ENCODE peak calls at places on chromosomes 6 and 20, in ten cellular contexts. U is IMR-90; F is DND-41; V is brain microvascular endothelial cell; X is pancreas; Y is aorta; M is right atrium auricular region; H is ovary; G is CD8-positive, alpha-beta memory T cell; J is GM23248. K is an unnamed sample.

GRCh38 chr6:140380371-140381218 is 1006.1 kb upstream of the CITED2 start:
- DNase-seq in U (peak), F (no peak), V (no peak), X (no peak), Y (no peak), M (no peak), H (no peak), G (no peak), J (peak), K (no peak)

GRCh38 chr6:166500246-166500645 is 86.2 kb downstream of the RAMACL start:
- DNase-seq in U (no peak), F (no peak), V (no peak), X (no peak), Y (peak), M (no peak), H (no peak), G (no peak), J (no peak), K (peak)

GRCh38 chr6:161696828-161697227 is 423.0 kb upstream of the AGPAT4 start:
- DNase-seq in U (no peak), F (no peak), V (no peak), X (no peak), Y (no peak), M (no peak), H (no peak), G (no peak), J (no peak), K (no peak)

GRCh38 chr6:74170118-74170517 is 474.1 kb downstream of the CD109 start:
- DNase-seq in U (peak), F (no peak), V (peak), X (no peak), Y (no peak), M (no peak), H (no peak), G (no peak), J (peak), K (peak)

GRCh38 chr20:53643031-53643832 is 49.6 kb upstream of the ZNF217 start:
- DNase-seq in U (peak), F (peak), V (peak), X (no peak), Y (no peak), M (no peak), H (no peak), G (peak), J (peak), K (peak)

GRCh38 chr6:44219815-44220784 is 3.3 kb upstream of the SLC29A1 start:
- DNase-seq in U (no peak), F (no peak), V (no peak), X (no peak), Y (no peak), M (no peak), H (no peak), G (no peak), J (no peak), K (no peak)

GRCh38 chr6:75893058-75893775 is 144.2 kb downstream of the MYO6 start:
- DNase-seq in U (peak), F (no peak), V (peak), X (no peak), Y (no peak), M (no peak), H (no peak), G (peak), J (peak), K (peak)

GRCh38 chr6:3419624-3420272 is 37.1 kb downstream of the SLC22A23 start:
- DNase-seq in U (peak), F (no peak), V (peak), X (no peak), Y (no peak), M (no peak), H (no peak), G (no peak), J (peak), K (peak)

GRCh38 chr6:146916435-146917015 is 287.7 kb upstream of the STXBP5 start:
- DNase-seq in U (no peak), F (no peak), V (no peak), X (no peak), Y (no peak), M (no peak), H (no peak), G (no peak), J (peak), K (no peak)

GRCh38 chr20:64156136-64156885 is 7.9 kb upstream of the MYT1 start:
- DNase-seq in U (no peak), F (no peak), V (no peak), X (no peak), Y (no peak), M (no peak), H (no peak), G (no peak), J (no peak), K (peak)

GRCh38 chr6:118122161-118122560 is 215.1 kb downstream of the SLC35F1 start:
- DNase-seq in U (no peak), F (no peak), V (no peak), X (no peak), Y (no peak), M (no peak), H (no peak), G (no peak), J (no peak), K (no peak)

GRCh38 chr6:142045380-142046270 is 87.1 kb upstream of the GJE1 start:
- DNase-seq in U (peak), F (no peak), V (peak), X (no peak), Y (no peak), M (no peak), H (no peak), G (no peak), J (peak), K (no peak)

GRCh38 chr6:108115598-108116058 is 41.1 kb upstream of the OSTM1 start:
- DNase-seq in U (peak), F (no peak), V (no peak), X (peak), Y (no peak), M (no peak), H (peak), G (no peak), J (peak), K (peak)

GRCh38 chr6:113591896-113592827 is 265.0 kb upstream of the MARCKS start:
- DNase-seq in U (peak), F (no peak), V (no peak), X (peak), Y (no peak), M (no peak), H (no peak), G (no peak), J (peak), K (no peak)

GRCh38 chr6:49423817-49424216 is 39.2 kb downstream of the MMUT start:
- DNase-seq in U (no peak), F (no peak), V (no peak), X (no peak), Y (no peak), M (no peak), H (no peak), G (no peak), J (peak), K (no peak)

GRCh38 chr20:44552950-44553908 is 29.1 kb upstream of the PKIG start:
- DNase-seq in U (peak), F (no peak), V (peak), X (no peak), Y (no peak), M (no peak), H (no peak), G (no peak), J (peak), K (peak)

GRCh38 chr6:122825180-122825579 is 36.1 kb downstream of the SMPDL3A start:
- DNase-seq in U (no peak), F (no peak), V (no peak), X (no peak), Y (no peak), M (no peak), H (no peak), G (no peak), J (no peak), K (no peak)

GRCh38 chr6:167907837-167908681 is 81.3 kb downstream of the AFDN start:
- DNase-seq in U (peak), F (no peak), V (peak), X (peak), Y (no peak), M (no peak), H (no peak), G (no peak), J (peak), K (peak)

GRCh38 chr20:50073500-50073899 is 39.5 kb downstream of the UBE2V1 start:
- DNase-seq in U (no peak), F (no peak), V (no peak), X (no peak), Y (peak), M (no peak), H (no peak), G (no peak), J (no peak), K (peak)

GRCh38 chr6:44735631-44735963 is 348.1 kb downstream of the CDC5L start:
- DNase-seq in U (peak), F (no peak), V (peak), X (no peak), Y (no peak), M (peak), H (no peak), G (no peak), J (peak), K (peak)

GRCh38 chr6:130372786-130373185 is 7.0 kb downstream of the TMEM200A start:
- DNase-seq in U (peak), F (no peak), V (no peak), X (no peak), Y (no peak), M (no peak), H (no peak), G (no peak), J (no peak), K (no peak)

GRCh38 chr20:36499723-36500501 is 41.4 kb upstream of the MYL9 start:
- DNase-seq in U (peak), F (no peak), V (peak), X (no peak), Y (no peak), M (no peak), H (no peak), G (no peak), J (peak), K (peak)

GRCh38 chr20:51144476-51144875 is 121.6 kb upstream of the KCNG1 start:
- DNase-seq in U (no peak), F (no peak), V (no peak), X (no peak), Y (no peak), M (no peak), H (no peak), G (no peak), J (no peak), K (no peak)

GRCh38 chr20:50142812-50143211 is 10.7 kb downstream of the PEDS1 start:
- DNase-seq in U (no peak), F (no peak), V (no peak), X (no peak), Y (no peak), M (no peak), H (no peak), G (no peak), J (no peak), K (no peak)

GRCh38 chr20:53157443-53158408 is 185.6 kb downstream of the TSHZ2 start:
- DNase-seq in U (peak), F (peak), V (peak), X (peak), Y (no peak), M (no peak), H (peak), G (no peak), J (peak), K (no peak)

GRCh38 chr6:115441671-115442070 is 619.0 kb downstream of the FRK start:
- DNase-seq in U (no peak), F (no peak), V (no peak), X (no peak), Y (no peak), M (no peak), H (no peak), G (no peak), J (no peak), K (no peak)

GRCh38 chr6:88472731-88473130 is 306.6 kb upstream of the CNR1 start:
- DNase-seq in U (no peak), F (no peak), V (no peak), X (no peak), Y (no peak), M (no peak), H (no peak), G (no peak), J (no peak), K (no peak)

GRCh38 chr6:31328355-31328960 is 28.5 kb downstream of the HLA-B start:
- DNase-seq in U (no peak), F (no peak), V (no peak), X (no peak), Y (no peak), M (no peak), H (no peak), G (no peak), J (no peak), K (no peak)

GRCh38 chr6:15331143-15331542 is 85.3 kb downstream of the JARID2 start:
- DNase-seq in U (no peak), F (no peak), V (no peak), X (no peak), Y (no peak), M (no peak), H (no peak), G (no peak), J (peak), K (no peak)

GRCh38 chr6:12097791-12098190 is 85.7 kb downstream of the HIVEP1 start:
- DNase-seq in U (peak), F (no peak), V (no peak), X (no peak), Y (no peak), M (no peak), H (no peak), G (no peak), J (peak), K (no peak)

GRCh38 chr6:4017847-4018193 is 61.1 kb downstream of the FAM217A start:
- DNase-seq in U (peak), F (no peak), V (peak), X (no peak), Y (no peak), M (no peak), H (no peak), G (no peak), J (peak), K (peak)

GRCh38 chr6:105152865-105153264 is 26.9 kb downstream of the POPDC3 start:
- DNase-seq in U (no peak), F (no peak), V (no peak), X (no peak), Y (no peak), M (no peak), H (no peak), G (no peak), J (peak), K (no peak)
- H3K27ac ChIP-seq in U (no peak), F (no peak), V (no peak), X (no peak), Y (no peak), M (no peak), H (no peak), G (no peak), J (no peak), K (no peak)

GRCh38 chr20:17541596-17541995 is 10.4 kb upstream of the BFSP1 start:
- DNase-seq in U (no peak), F (no peak), V (no peak), X (no peak), Y (no peak), M (no peak), H (no peak), G (no peak), J (no peak), K (no peak)

GRCh38 chr20:17542993-17543412 is 11.8 kb upstream of the BFSP1 start:
- DNase-seq in U (peak), F (no peak), V (peak), X (no peak), Y (no peak), M (no peak), H (peak), G (no peak), J (peak), K (peak)

GRCh38 chr20:17542481-17542880 is 11.3 kb upstream of the BFSP1 start:
- DNase-seq in U (no peak), F (no peak), V (no peak), X (no peak), Y (no peak), M (no peak), H (no peak), G (no peak), J (peak), K (no peak)

GRCh38 chr20:17543531-17543961 is 12.4 kb upstream of the BFSP1 start:
- DNase-seq in U (peak), F (no peak), V (peak), X (no peak), Y (no peak), M (no peak), H (no peak), G (no peak), J (peak), K (no peak)

GRCh38 chr20:17541996-17542395 is 10.8 kb upstream of the BFSP1 start:
- DNase-seq in U (peak), F (no peak), V (peak), X (no peak), Y (no peak), M (no peak), H (no peak), G (no peak), J (peak), K (no peak)
- H3K27ac ChIP-seq in U (no peak), F (no peak), V (peak), X (no peak), Y (no peak), M (peak), H (peak), G (no peak), J (peak), K (peak)

DNA sequence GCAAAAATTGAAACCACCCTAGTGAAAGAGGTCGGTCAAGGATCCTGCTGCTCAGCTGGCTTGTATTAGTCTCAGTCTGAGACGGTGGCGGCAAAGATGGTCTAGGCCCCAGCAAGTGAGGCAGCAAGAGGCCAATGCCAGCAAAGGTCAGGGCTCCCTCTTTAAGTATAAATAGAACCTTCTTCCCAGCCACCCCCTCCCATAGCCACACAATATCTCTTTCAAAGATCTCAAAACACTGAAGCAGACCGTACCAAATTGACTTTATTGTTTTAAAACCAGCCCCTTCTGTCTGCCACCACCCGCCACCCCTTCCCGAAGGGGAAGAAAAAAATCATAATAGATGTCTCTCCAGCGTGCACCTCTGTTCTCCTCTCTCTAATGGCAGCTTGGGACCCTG is 140.5 kb downstream of the EYA2 start:
- DNase-seq in U (no peak), F (no peak), V (no peak), X (no peak), Y (no peak), M (no peak), H (no peak), G (no peak), J (no peak), K (no peak)
- H3K27ac ChIP-seq in U (no peak), F (no peak), V (no peak), X (no peak), Y (no peak), M (no peak), H (no peak), G (no peak), J (no peak), K (no peak)

GRCh38 chr6:29524044-29524443 is 35.5 kb downstream of the UBD start:
- DNase-seq in U (no peak), F (no peak), V (no peak), X (no peak), Y (no peak), M (no peak), H (no peak), G (no peak), J (no peak), K (no peak)

GRCh38 chr6:29520232-29520631 is 32.5 kb upstream of the MAS1L start:
- DNase-seq in U (no peak), F (no peak), V (no peak), X (no peak), Y (no peak), M (no peak), H (no peak), G (no peak), J (no peak), K (no peak)

GRCh38 chr6:29524444-29524843 is 35.1 kb downstream of the UBD start:
- DNase-seq in U (no peak), F (no peak), V (no peak), X (no peak), Y (no peak), M (no peak), H (no peak), G (no peak), J (no peak), K (no peak)

GRCh38 chr6:29521006-29521680 is 33.4 kb upstream of the MAS1L start:
- DNase-seq in U (no peak), F (no peak), V (no peak), X (no peak), Y (no peak), M (peak), H (no peak), G (no peak), J (no peak), K (no peak)

DNA sequence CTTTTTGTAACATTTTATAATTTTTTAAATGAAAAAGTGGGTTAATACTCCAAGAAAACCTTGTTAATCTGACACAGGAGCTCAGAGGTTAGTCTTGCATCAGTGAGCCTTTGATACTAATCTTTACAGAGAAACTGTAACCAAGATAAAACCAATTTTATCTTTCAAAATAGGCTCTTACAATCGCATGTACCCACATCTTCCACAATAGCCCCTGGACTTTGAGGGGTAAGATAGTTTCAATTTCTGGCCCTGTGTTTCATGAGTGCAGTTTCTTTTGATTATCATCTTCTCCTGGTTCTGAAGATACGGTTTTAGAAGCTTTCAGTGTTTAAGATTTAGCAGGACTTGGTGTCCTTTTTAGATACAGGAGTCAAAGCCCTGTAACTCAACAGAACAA is 34.5 kb upstream of the MAS1L start:
- DNase-seq in U (no peak), F (no peak), V (no peak), X (no peak), Y (no peak), M (no peak), H (no peak), G (no peak), J (no peak), K (no peak)
- H3K27ac ChIP-seq in U (no peak), F (no peak), V (no peak), X (no peak), Y (no peak), M (no peak), H (no peak), G (no peak), J (no peak), K (no peak)

GRCh38 chr6:26030716-26031115 is 56.5 kb upstream of the HFE start:
- DNase-seq in U (no peak), F (no peak), V (no peak), X (no peak), Y (no peak), M (no peak), H (no peak), G (no peak), J (no peak), K (no peak)
- H3K27ac ChIP-seq in U (no peak), F (peak), V (no peak), X (no peak), Y (no peak), M (no peak), H (no peak), G (peak), J (no peak), K (no peak)

K was measured in osteoblast.